ENCODE peak calls at places on chromosomes 11 and 22, in eight cellular contexts. One of them, this sample, is unnamed.

GRCh38 chr11:63939351-63939920 is 634 bp downstream of the NAA40 start:
- DNase-seq in HFF-Myc: no peak
- DNase-seq in foreskin fibroblast: peak
- DNase-seq in choroid plexus epithelial cell: peak
- DNase-seq in cardiac fibroblast: peak
- DNase-seq in adrenal gland: peak
- DNase-seq in RWPE2: no peak
- DNase-seq in AG10803: no peak
- DNase-seq in this sample: no peak

GRCh38 chr11:67545280-67545679 is 22.0 kb upstream of the CABP2 start:
- DNase-seq in AG10803: no peak
- DNase-seq in adrenal gland: peak
- DNase-seq in choroid plexus epithelial cell: no peak
- DNase-seq in RWPE2: no peak
- DNase-seq in cardiac fibroblast: no peak
- DNase-seq in HFF-Myc: no peak
- DNase-seq in foreskin fibroblast: no peak
- DNase-seq in this sample: no peak

GRCh38 chr11:61732705-61733104 is 19.7 kb upstream of the MYRF start:
- DNase-seq in foreskin fibroblast: peak
- DNase-seq in AG10803: peak
- DNase-seq in RWPE2: no peak
- DNase-seq in choroid plexus epithelial cell: no peak
- DNase-seq in cardiac fibroblast: peak
- DNase-seq in adrenal gland: no peak
- DNase-seq in HFF-Myc: no peak
- DNase-seq in this sample: no peak

GRCh38 chr11:85746640-85747039 is 60.6 kb upstream of the CCDC89 start:
- DNase-seq in adrenal gland: no peak
- DNase-seq in HFF-Myc: no peak
- DNase-seq in RWPE2: no peak
- DNase-seq in foreskin fibroblast: no peak
- DNase-seq in cardiac fibroblast: no peak
- DNase-seq in choroid plexus epithelial cell: no peak
- DNase-seq in AG10803: peak
- DNase-seq in this sample: no peak

GRCh38 chr11:36373040-36374010 is 77.2 kb downstream of the PRR5L start:
- DNase-seq in choroid plexus epithelial cell: peak
- DNase-seq in HFF-Myc: no peak
- DNase-seq in adrenal gland: no peak
- DNase-seq in AG10803: no peak
- DNase-seq in foreskin fibroblast: no peak
- DNase-seq in cardiac fibroblast: no peak
- DNase-seq in RWPE2: no peak
- DNase-seq in this sample: no peak

GRCh38 chr22:27386186-27386585 is 415.4 kb downstream of the MN1 start:
- DNase-seq in HFF-Myc: no peak
- DNase-seq in AG10803: no peak
- DNase-seq in adrenal gland: no peak
- DNase-seq in cardiac fibroblast: no peak
- DNase-seq in choroid plexus epithelial cell: peak
- DNase-seq in foreskin fibroblast: no peak
- DNase-seq in RWPE2: no peak
- DNase-seq in this sample: no peak

GRCh38 chr11:111772535-111772934 is 6.3 kb upstream of the PPP2R1B start:
- DNase-seq in foreskin fibroblast: no peak
- DNase-seq in RWPE2: no peak
- DNase-seq in cardiac fibroblast: no peak
- DNase-seq in adrenal gland: no peak
- DNase-seq in choroid plexus epithelial cell: no peak
- DNase-seq in HFF-Myc: no peak
- DNase-seq in AG10803: no peak
- DNase-seq in this sample: no peak

GRCh38 chr11:80529722-80530121 is 1088.9 kb upstream of the TENM4 start:
- DNase-seq in AG10803: no peak
- DNase-seq in adrenal gland: no peak
- DNase-seq in HFF-Myc: no peak
- DNase-seq in RWPE2: no peak
- DNase-seq in foreskin fibroblast: no peak
- DNase-seq in choroid plexus epithelial cell: no peak
- DNase-seq in cardiac fibroblast: no peak
- DNase-seq in this sample: no peak

GRCh38 chr11:114192841-114193389 is 103.3 kb upstream of the NNMT start:
- DNase-seq in foreskin fibroblast: peak
- DNase-seq in AG10803: no peak
- DNase-seq in adrenal gland: no peak
- DNase-seq in cardiac fibroblast: no peak
- DNase-seq in HFF-Myc: no peak
- DNase-seq in RWPE2: no peak
- DNase-seq in choroid plexus epithelial cell: peak
- DNase-seq in this sample: no peak

GRCh38 chr11:110711776-110712642 is at the start of gene ARHGAP20:
- DNase-seq in choroid plexus epithelial cell: peak
- DNase-seq in AG10803: peak
- DNase-seq in cardiac fibroblast: peak
- DNase-seq in adrenal gland: peak
- DNase-seq in foreskin fibroblast: peak
- DNase-seq in HFF-Myc: no peak
- DNase-seq in RWPE2: no peak
- DNase-seq in this sample: no peak

GRCh38 chr11:119594639-119595249 is 134.3 kb downstream of the NECTIN1 start:
- DNase-seq in choroid plexus epithelial cell: peak
- DNase-seq in adrenal gland: peak
- DNase-seq in RWPE2: no peak
- DNase-seq in foreskin fibroblast: peak
- DNase-seq in HFF-Myc: no peak
- DNase-seq in cardiac fibroblast: peak
- DNase-seq in AG10803: peak
- DNase-seq in this sample: no peak

GRCh38 chr11:119639642-119640205 is 89.3 kb downstream of the NECTIN1 start:
- DNase-seq in choroid plexus epithelial cell: no peak
- DNase-seq in adrenal gland: no peak
- DNase-seq in HFF-Myc: no peak
- DNase-seq in cardiac fibroblast: no peak
- DNase-seq in AG10803: no peak
- DNase-seq in foreskin fibroblast: no peak
- DNase-seq in RWPE2: no peak
- DNase-seq in this sample: no peak

GRCh38 chr11:64849600-64850356 is 5.3 kb upstream of the CDC42BPG start:
- DNase-seq in choroid plexus epithelial cell: no peak
- DNase-seq in RWPE2: no peak
- DNase-seq in AG10803: peak
- DNase-seq in foreskin fibroblast: peak
- DNase-seq in adrenal gland: no peak
- DNase-seq in HFF-Myc: no peak
- DNase-seq in cardiac fibroblast: peak
- DNase-seq in this sample: no peak

GRCh38 chr11:43963221-43963620 is 20.8 kb downstream of the C11orf96 start:
- DNase-seq in AG10803: no peak
- DNase-seq in HFF-Myc: no peak
- DNase-seq in cardiac fibroblast: no peak
- DNase-seq in adrenal gland: no peak
- DNase-seq in foreskin fibroblast: no peak
- DNase-seq in choroid plexus epithelial cell: no peak
- DNase-seq in RWPE2: no peak
- DNase-seq in this sample: no peak

GRCh38 chr11:130168105-130168504 is 8.5 kb downstream of the ST14 start:
- DNase-seq in foreskin fibroblast: peak
- DNase-seq in RWPE2: no peak
- DNase-seq in adrenal gland: no peak
- DNase-seq in choroid plexus epithelial cell: peak
- DNase-seq in cardiac fibroblast: peak
- DNase-seq in HFF-Myc: no peak
- DNase-seq in AG10803: peak
- DNase-seq in this sample: no peak

GRCh38 chr11:12585861-12586260 is 88.4 kb upstream of the TEAD1 start:
- DNase-seq in AG10803: no peak
- DNase-seq in HFF-Myc: no peak
- DNase-seq in adrenal gland: no peak
- DNase-seq in cardiac fibroblast: no peak
- DNase-seq in choroid plexus epithelial cell: peak
- DNase-seq in RWPE2: no peak
- DNase-seq in foreskin fibroblast: peak
- DNase-seq in this sample: no peak

GRCh38 chr11:62443390-62444201 is 24.8 kb downstream of the SCGB1A1 start:
- DNase-seq in choroid plexus epithelial cell: no peak
- DNase-seq in HFF-Myc: no peak
- DNase-seq in foreskin fibroblast: peak
- DNase-seq in adrenal gland: peak
- DNase-seq in cardiac fibroblast: no peak
- DNase-seq in AG10803: peak
- DNase-seq in RWPE2: no peak
- DNase-seq in this sample: no peak

GRCh38 chr11:114282488-114282887 is 13.7 kb upstream of the NNMT start:
- DNase-seq in cardiac fibroblast: no peak
- DNase-seq in AG10803: no peak
- DNase-seq in RWPE2: no peak
- DNase-seq in adrenal gland: no peak
- DNase-seq in choroid plexus epithelial cell: no peak
- DNase-seq in foreskin fibroblast: no peak
- DNase-seq in HFF-Myc: no peak
- DNase-seq in this sample: no peak

GRCh38 chr22:19765477-19766234 is 5.1 kb downstream of the TBX1 start:
- DNase-seq in RWPE2: no peak
- DNase-seq in cardiac fibroblast: peak
- DNase-seq in AG10803: peak
- DNase-seq in choroid plexus epithelial cell: no peak
- DNase-seq in foreskin fibroblast: peak
- DNase-seq in HFF-Myc: no peak
- DNase-seq in adrenal gland: peak
- DNase-seq in this sample: peak

GRCh38 chr11:20050551-20051333 is 109.5 kb downstream of the DBX1 start:
- DNase-seq in AG10803: no peak
- DNase-seq in adrenal gland: no peak
- DNase-seq in RWPE2: peak
- DNase-seq in cardiac fibroblast: no peak
- DNase-seq in HFF-Myc: no peak
- DNase-seq in foreskin fibroblast: no peak
- DNase-seq in choroid plexus epithelial cell: peak
- DNase-seq in this sample: no peak

GRCh38 chr22:47396105-47396504 is 633.7 kb downstream of the TBC1D22A start:
- DNase-seq in adrenal gland: no peak
- DNase-seq in RWPE2: no peak
- DNase-seq in HFF-Myc: no peak
- DNase-seq in foreskin fibroblast: no peak
- DNase-seq in cardiac fibroblast: no peak
- DNase-seq in AG10803: no peak
- DNase-seq in choroid plexus epithelial cell: no peak
- DNase-seq in this sample: no peak

GRCh38 chr22:29108137-29108536 is 35.3 kb downstream of the KREMEN1 start:
- DNase-seq in RWPE2: no peak
- DNase-seq in foreskin fibroblast: peak
- DNase-seq in adrenal gland: no peak
- DNase-seq in AG10803: peak
- DNase-seq in HFF-Myc: no peak
- DNase-seq in cardiac fibroblast: peak
- DNase-seq in choroid plexus epithelial cell: peak
- DNase-seq in this sample: no peak

GRCh38 chr11:34242037-34242625 is 115.7 kb downstream of the ABTB2 start:
- DNase-seq in RWPE2: no peak
- DNase-seq in AG10803: no peak
- DNase-seq in cardiac fibroblast: peak
- DNase-seq in foreskin fibroblast: peak
- DNase-seq in HFF-Myc: no peak
- DNase-seq in choroid plexus epithelial cell: no peak
- DNase-seq in adrenal gland: no peak
- DNase-seq in this sample: no peak

GRCh38 chr11:117068303-117068860 is 29.8 kb downstream of the SIK3 start:
- DNase-seq in HFF-Myc: no peak
- DNase-seq in foreskin fibroblast: peak
- DNase-seq in AG10803: no peak
- DNase-seq in RWPE2: no peak
- DNase-seq in choroid plexus epithelial cell: no peak
- DNase-seq in adrenal gland: no peak
- DNase-seq in cardiac fibroblast: no peak
- DNase-seq in this sample: no peak
- TF ChIP-seq CTCF in HFF-Myc: no peak
- TF ChIP-seq CTCF in foreskin fibroblast: no peak
- TF ChIP-seq CTCF in AG10803: no peak
- TF ChIP-seq CTCF in RWPE2: no peak
- TF ChIP-seq CTCF in choroid plexus epithelial cell: no peak
- TF ChIP-seq CTCF in adrenal gland: no peak
- TF ChIP-seq CTCF in cardiac fibroblast: no peak
- TF ChIP-seq CTCF in this sample: no peak

DNA sequence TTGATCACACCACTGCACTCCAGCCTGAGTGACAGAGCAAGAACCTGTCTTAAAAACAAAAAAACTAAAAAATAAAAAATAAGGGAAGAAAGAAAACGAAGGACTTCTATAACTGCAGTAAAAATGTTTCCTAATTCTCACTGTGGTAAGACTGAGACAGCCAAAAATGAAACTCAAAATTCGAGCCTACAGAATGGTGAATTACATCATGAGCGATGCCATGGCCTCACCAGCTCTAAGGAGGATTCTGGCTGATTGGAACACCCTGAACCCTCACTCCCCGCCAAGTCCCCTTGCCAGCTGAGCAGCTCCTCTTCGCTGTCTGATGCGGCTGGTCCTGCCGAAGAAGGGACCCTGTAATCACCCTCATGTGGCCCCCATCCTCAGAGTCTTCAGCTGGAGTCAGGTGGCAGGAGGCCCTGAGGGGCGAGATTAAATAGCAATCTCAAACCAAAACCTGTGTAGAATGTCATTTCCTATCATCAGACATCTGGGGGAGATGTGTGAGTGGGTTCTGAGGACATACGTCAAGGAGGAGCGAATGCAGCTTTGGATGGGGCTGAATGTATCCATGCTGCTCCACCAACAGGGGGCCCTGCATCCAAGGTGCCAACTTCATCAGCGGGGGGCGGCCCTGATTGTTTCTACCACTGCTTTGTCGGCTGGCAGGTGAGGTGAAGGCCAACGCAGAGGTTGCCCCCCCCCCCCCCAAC is 29.2 kb downstream of the PDGFB start:
- DNase-seq in foreskin fibroblast: no peak
- DNase-seq in adrenal gland: no peak
- DNase-seq in cardiac fibroblast: no peak
- DNase-seq in HFF-Myc: no peak
- DNase-seq in AG10803: no peak
- DNase-seq in choroid plexus epithelial cell: no peak
- DNase-seq in RWPE2: peak
- DNase-seq in this sample: no peak
- TF ChIP-seq CTCF in foreskin fibroblast: peak
- TF ChIP-seq CTCF in adrenal gland: peak
- TF ChIP-seq CTCF in cardiac fibroblast: peak
- TF ChIP-seq CTCF in HFF-Myc: peak
- TF ChIP-seq CTCF in AG10803: peak
- TF ChIP-seq CTCF in choroid plexus epithelial cell: peak
- TF ChIP-seq CTCF in RWPE2: no peak
- TF ChIP-seq CTCF in this sample: no peak

GRCh38 chr11:66280428-66280827 is 2.5 kb downstream of the CNIH2 start:
- DNase-seq in choroid plexus epithelial cell: no peak
- DNase-seq in adrenal gland: no peak
- DNase-seq in foreskin fibroblast: no peak
- DNase-seq in RWPE2: peak
- DNase-seq in cardiac fibroblast: no peak
- DNase-seq in AG10803: no peak
- DNase-seq in HFF-Myc: no peak
- DNase-seq in this sample: no peak
- TF ChIP-seq CTCF in choroid plexus epithelial cell: no peak
- TF ChIP-seq CTCF in adrenal gland: no peak
- TF ChIP-seq CTCF in foreskin fibroblast: no peak
- TF ChIP-seq CTCF in RWPE2: no peak
- TF ChIP-seq CTCF in cardiac fibroblast: no peak
- TF ChIP-seq CTCF in AG10803: no peak
- TF ChIP-seq CTCF in HFF-Myc: no peak
- TF ChIP-seq CTCF in this sample: no peak

GRCh38 chr22:30626413-30626812 is 9.2 kb upstream of the SLC35E4 start:
- DNase-seq in AG10803: no peak
- DNase-seq in cardiac fibroblast: no peak
- DNase-seq in adrenal gland: no peak
- DNase-seq in RWPE2: no peak
- DNase-seq in choroid plexus epithelial cell: no peak
- DNase-seq in HFF-Myc: no peak
- DNase-seq in foreskin fibroblast: no peak
- DNase-seq in this sample: no peak
- TF ChIP-seq CTCF in AG10803: no peak
- TF ChIP-seq CTCF in cardiac fibroblast: no peak
- TF ChIP-seq CTCF in adrenal gland: no peak
- TF ChIP-seq CTCF in RWPE2: no peak
- TF ChIP-seq CTCF in choroid plexus epithelial cell: no peak
- TF ChIP-seq CTCF in HFF-Myc: no peak
- TF ChIP-seq CTCF in foreskin fibroblast: no peak
- TF ChIP-seq CTCF in this sample: no peak